ENCODE peak calls at places on chromosomes 16 and 17, in eight cellular contexts. M is CD8-positive, alpha-beta T cell; Y is cardiac muscle cell; L is SK-N-SH; X is IMR-90; O is ascending aorta; S is fibroblast of pulmonary artery; Q is neural progenitor cell. P is an unnamed sample.

GRCh38 chr16:66289986-66290385 is 76.5 kb upstream of the CDH5 start:
- DNase-seq in M (no peak), Y (no peak), L (no peak), X (no peak), O (no peak), S (no peak), Q (no peak), P (no peak)

GRCh38 chr17:57481901-57482300 is 225.6 kb downstream of the MSI2 start:
- DNase-seq in M (no peak), Y (peak), L (no peak), X (peak), O (no peak), S (peak), Q (no peak), P (peak)

GRCh38 chr17:49290690-49291326 is 60.2 kb upstream of the PHOSPHO1 start:
- DNase-seq in M (no peak), Y (peak), L (peak), X (peak), O (no peak), S (peak), Q (peak), P (peak)

GRCh38 chr17:59366040-59366757 is 34.7 kb downstream of the YPEL2 start:
- DNase-seq in M (no peak), Y (no peak), L (no peak), X (no peak), O (no peak), S (no peak), Q (peak), P (no peak)

GRCh38 chr17:65553646-65554567 is 7.5 kb downstream of the AXIN2 start:
- DNase-seq in M (no peak), Y (peak), L (peak), X (peak), O (no peak), S (no peak), Q (peak), P (no peak)

GRCh38 chr16:85986931-85987749 is 88.2 kb downstream of the IRF8 start:
- DNase-seq in M (peak), Y (peak), L (peak), X (no peak), O (no peak), S (no peak), Q (peak), P (no peak)

GRCh38 chr17:27396045-27396444 is 60.2 kb upstream of the KSR1 start:
- DNase-seq in M (no peak), Y (no peak), L (no peak), X (no peak), O (no peak), S (no peak), Q (no peak), P (no peak)

GRCh38 chr17:61789872-61790271 is 73.5 kb downstream of the BRIP1 start:
- DNase-seq in M (no peak), Y (no peak), L (no peak), X (no peak), O (no peak), S (no peak), Q (no peak), P (no peak)

GRCh38 chr17:81412490-81413093 is 17.3 kb downstream of the BAHCC1 start:
- DNase-seq in M (peak), Y (peak), L (no peak), X (peak), O (no peak), S (peak), Q (no peak), P (no peak)

GRCh38 chr16:9095998-9096397 is 4.6 kb downstream of the HAPSTR1 start:
- DNase-seq in M (no peak), Y (no peak), L (no peak), X (no peak), O (no peak), S (no peak), Q (no peak), P (no peak)

GRCh38 chr17:1076982-1077302 is 80.0 kb downstream of the TIMM22 start:
- DNase-seq in M (no peak), Y (no peak), L (no peak), X (no peak), O (no peak), S (no peak), Q (no peak), P (no peak)

GRCh38 chr17:43468746-43469544 is 14.8 kb upstream of the DHX8 start:
- DNase-seq in M (no peak), Y (peak), L (no peak), X (peak), O (no peak), S (peak), Q (no peak), P (peak)

GRCh38 chr17:2346475-2346874 is 9.2 kb downstream of the SGSM2 start:
- DNase-seq in M (no peak), Y (no peak), L (no peak), X (no peak), O (no peak), S (no peak), Q (no peak), P (no peak)

GRCh38 chr16:318628-319027 is 33.9 kb downstream of the AXIN1 start:
- DNase-seq in M (no peak), Y (no peak), L (peak), X (no peak), O (no peak), S (no peak), Q (peak), P (no peak)

GRCh38 chr17:44889003-44889402 is 10.2 kb downstream of the EFTUD2 start:
- DNase-seq in M (no peak), Y (no peak), L (no peak), X (no peak), O (no peak), S (no peak), Q (no peak), P (no peak)

GRCh38 chr17:14336418-14336817 is 35.5 kb downstream of the HS3ST3B1 start:
- DNase-seq in M (no peak), Y (no peak), L (no peak), X (no peak), O (no peak), S (no peak), Q (no peak), P (no peak)

GRCh38 chr17:30318190-30318589 is 15.7 kb downstream of the TMIGD1 start:
- DNase-seq in M (no peak), Y (no peak), L (no peak), X (no peak), O (no peak), S (no peak), Q (no peak), P (no peak)

GRCh38 chr17:40922239-40922638 is 15.2 kb downstream of the KRT23 start:
- DNase-seq in M (no peak), Y (peak), L (no peak), X (peak), O (peak), S (peak), Q (no peak), P (peak)

GRCh38 chr17:62670202-62670821 is 42.8 kb downstream of the MRC2 start:
- DNase-seq in M (no peak), Y (no peak), L (peak), X (no peak), O (no peak), S (no peak), Q (peak), P (no peak)

GRCh38 chr16:71499775-71500364 is 10.7 kb upstream of the ZNF19 start:
- DNase-seq in M (peak), Y (peak), L (peak), X (peak), O (no peak), S (peak), Q (peak), P (peak)

GRCh38 chr17:16995930-16996329 is 24.0 kb upstream of the TNFRSF13B start:
- DNase-seq in M (no peak), Y (no peak), L (no peak), X (no peak), O (no peak), S (no peak), Q (no peak), P (no peak)

GRCh38 chr16:87101903-87102302 is 215.3 kb downstream of the C16orf95 start:
- DNase-seq in M (no peak), Y (peak), L (no peak), X (peak), O (no peak), S (peak), Q (no peak), P (peak)

GRCh38 chr17:83079766-83080616 is 582 bp downstream of the METRNL start:
- DNase-seq in M (no peak), Y (no peak), L (peak), X (no peak), O (no peak), S (no peak), Q (peak), P (peak)

GRCh38 chr16:732936-733335 is 6.0 kb downstream of the HAGHL start:
- DNase-seq in M (no peak), Y (no peak), L (no peak), X (peak), O (no peak), S (no peak), Q (no peak), P (peak)

GRCh38 chr17:81500026-81500425 is 12.6 kb downstream of the ACTG1 start:
- DNase-seq in M (no peak), Y (peak), L (no peak), X (no peak), O (no peak), S (peak), Q (peak), P (no peak)

GRCh38 chr17:80081596-80081995 is 19.8 kb upstream of the GAA start:
- DNase-seq in M (no peak), Y (no peak), L (no peak), X (no peak), O (no peak), S (no peak), Q (no peak), P (no peak)

GRCh38 chr16:66271074-66272060 is 95.1 kb upstream of the CDH5 start:
- DNase-seq in M (no peak), Y (no peak), L (no peak), X (no peak), O (no peak), S (no peak), Q (no peak), P (peak)

GRCh38 chr16:86211800-86212199 is 298.5 kb upstream of the FOXF1 start:
- DNase-seq in M (no peak), Y (no peak), L (no peak), X (no peak), O (no peak), S (no peak), Q (no peak), P (no peak)

GRCh38 chr16:59356144-59356543 is 622.0 kb upstream of the GOT2 start:
- DNase-seq in M (no peak), Y (no peak), L (no peak), X (no peak), O (no peak), S (no peak), Q (no peak), P (no peak)

GRCh38 chr17:42050360-42051012 is at the start of gene C17orf113:
- DNase-seq in M (peak), Y (peak), L (peak), X (no peak), O (peak), S (peak), Q (peak), P (peak)

GRCh38 chr17:17890773-17891759 is 54.3 kb upstream of the SREBF1 start:
- DNase-seq in M (peak), Y (peak), L (peak), X (peak), O (no peak), S (peak), Q (peak), P (peak)

GRCh38 chr17:40791116-40791515 is 8.6 kb downstream of the KRT28 start:
- DNase-seq in M (no peak), Y (no peak), L (no peak), X (no peak), O (no peak), S (no peak), Q (no peak), P (no peak)

GRCh38 chr17:59287452-59287851 is 44.0 kb upstream of the YPEL2 start:
- DNase-seq in M (no peak), Y (peak), L (no peak), X (peak), O (no peak), S (peak), Q (no peak), P (peak)

GRCh38 chr17:9410285-9410684 is 165.3 kb downstream of the STX8 start:
- DNase-seq in M (no peak), Y (no peak), L (peak), X (no peak), O (no peak), S (no peak), Q (no peak), P (peak)

GRCh38 chr17:81455387-81455786 is 57.2 kb downstream of the ACTG1 start:
- DNase-seq in M (no peak), Y (no peak), L (no peak), X (no peak), O (no peak), S (no peak), Q (no peak), P (no peak)

GRCh38 chr16:87582221-87582965 is 19.9 kb upstream of the JPH3 start:
- DNase-seq in M (no peak), Y (peak), L (peak), X (peak), O (peak), S (peak), Q (peak), P (peak)

GRCh38 chr17:57543230-57543629 is 201.9 kb downstream of the CCDC182 start:
- DNase-seq in M (no peak), Y (no peak), L (no peak), X (no peak), O (no peak), S (no peak), Q (no peak), P (no peak)

GRCh38 chr16:15960124-15960971 is 10.9 kb downstream of the ABCC1 start:
- DNase-seq in M (no peak), Y (no peak), L (no peak), X (no peak), O (no peak), S (peak), Q (no peak), P (no peak)
- H3K4me3 ChIP-seq in M (no peak), Y (no peak), L (no peak), X (no peak), O (no peak), S (no peak), Q (no peak), P (no peak)

GRCh38 chr16:2460391-2460713 is 443 bp downstream of the TEDC2 start:
- DNase-seq in M (no peak), Y (no peak), L (no peak), X (no peak), O (no peak), S (no peak), Q (no peak), P (no peak)
- TF ChIP-seq CTCF in M (no peak), Y (no peak), L (no peak), X (no peak), O (no peak), S (no peak), Q (no peak), P (no peak)

DNA sequence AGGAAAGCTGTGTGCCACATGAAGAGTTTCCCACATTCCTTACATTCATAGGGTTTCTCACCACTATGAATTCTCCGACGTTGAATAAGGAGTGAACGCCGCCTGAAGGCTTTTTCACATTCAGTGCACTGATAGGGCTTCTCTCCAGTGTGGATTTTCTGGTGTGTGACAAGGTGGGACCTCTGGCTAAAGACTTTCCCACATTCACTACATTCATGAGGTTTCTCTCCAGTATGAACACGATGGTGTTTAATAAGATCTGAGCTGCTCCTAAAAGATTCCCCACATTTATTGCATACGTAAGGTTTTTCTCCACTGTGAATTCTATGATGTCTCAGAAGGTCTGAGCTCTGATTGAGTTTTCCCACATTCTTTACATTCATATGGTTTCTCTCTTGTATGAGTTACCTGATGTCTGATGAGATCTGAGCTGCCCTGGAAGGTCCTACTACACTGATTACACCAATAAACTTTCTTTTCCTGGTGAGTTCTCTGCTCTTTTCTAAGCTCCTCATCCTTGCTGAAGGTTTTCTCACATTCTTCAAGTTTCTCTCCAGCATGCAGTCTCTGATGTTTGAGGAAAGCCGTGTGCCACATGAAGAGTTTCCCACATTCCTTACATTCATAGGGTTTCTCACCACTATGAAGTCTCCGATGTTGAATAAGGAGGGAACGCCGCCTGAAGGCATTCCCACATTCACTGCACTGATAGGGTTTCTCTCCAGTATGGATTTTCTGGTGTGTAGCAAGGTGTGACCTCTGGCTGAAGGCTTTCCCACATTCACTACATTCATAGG is 10.0 kb downstream of the ZNF594 start:
- DNase-seq in M (no peak), Y (no peak), L (no peak), X (no peak), O (no peak), S (no peak), Q (no peak), P (no peak)
- H3K4me3 ChIP-seq in M (no peak), Y (no peak), L (peak), X (no peak), O (no peak), S (no peak), Q (peak), P (no peak)

GRCh38 chr16:77376358-77376757 is 58.5 kb downstream of the ADAMTS18 start:
- DNase-seq in M (no peak), Y (no peak), L (no peak), X (no peak), O (no peak), S (no peak), Q (no peak), P (no peak)
- TF ChIP-seq CTCF in M (no peak), Y (no peak), L (peak), X (no peak), O (no peak), S (peak), Q (peak), P (peak)